ENCODE peak calls at places on chromosomes 6 and 20, in seven cellular contexts. X is fibroblast of lung, A is lower lobe of right lung, Q is pancreas, O is small intestine, Y is substantia nigra, H is adrenal gland. R is an unnamed sample.

GRCh38 chr6:30894935-30895334 is 10.6 kb downstream of the DDR1 start:
- DNase-seq in X (no peak), A (no peak), Q (no peak), O (no peak), Y (no peak), H (no peak), R (no peak)

GRCh38 chr20:1420066-1420465 is 27.2 kb upstream of the FKBP1A start:
- DNase-seq in X (no peak), A (no peak), Q (no peak), O (no peak), Y (no peak), H (no peak), R (no peak)

GRCh38 chr6:633611-634010 is 23.3 kb downstream of the HUS1B start:
- DNase-seq in X (no peak), A (no peak), Q (no peak), O (no peak), Y (no peak), H (no peak), R (no peak)

GRCh38 chr6:44051516-44051915 is 75.7 kb downstream of the MRPL14 start:
- DNase-seq in X (peak; percentile 88), A (peak; percentile 24), Q (no peak), O (no peak), Y (no peak), H (peak; percentile 58), R (no peak)

GRCh38 chr6:127202676-127203075 is 64.0 kb upstream of the RNF146 start:
- DNase-seq in X (peak; percentile 55), A (no peak), Q (no peak), O (no peak), Y (no peak), H (no peak), R (no peak)

GRCh38 chr20:24497851-24498250 is 28.4 kb downstream of the SYNDIG1 start:
- DNase-seq in X (peak; percentile 53), A (no peak), Q (no peak), O (peak; percentile 13), Y (no peak), H (no peak), R (no peak)

GRCh38 chr6:110063864-110064263 is 85.8 kb downstream of the GPR6 start:
- DNase-seq in X (no peak), A (no peak), Q (no peak), O (no peak), Y (no peak), H (no peak), R (no peak)

GRCh38 chr20:32454164-32455145 is 96.3 kb downstream of the ASXL1 start:
- DNase-seq in X (no peak), A (no peak), Q (peak; percentile 27), O (no peak), Y (no peak), H (no peak), R (no peak)

GRCh38 chr6:74936886-74937285 is 269.0 kb downstream of the COL12A1 start:
- DNase-seq in X (peak; percentile 86), A (no peak), Q (no peak), O (no peak), Y (no peak), H (no peak), R (no peak)

GRCh38 chr6:7124631-7125030 is 16.9 kb downstream of the RREB1 start:
- DNase-seq in X (peak; percentile 33), A (no peak), Q (no peak), O (no peak), Y (no peak), H (no peak), R (no peak)

GRCh38 chr6:78308025-78308424 is 559.3 kb upstream of the IRAK1BP1 start:
- DNase-seq in X (no peak), A (no peak), Q (no peak), O (no peak), Y (no peak), H (no peak), R (no peak)

GRCh38 chr6:164142312-164142711 is 727.8 kb downstream of the QKI start:
- DNase-seq in X (no peak), A (no peak), Q (no peak), O (no peak), Y (no peak), H (no peak), R (no peak)

GRCh38 chr6:85405175-85405852 is 44.6 kb upstream of the NT5E start:
- DNase-seq in X (peak; percentile 74), A (no peak), Q (peak; percentile 25), O (peak; percentile 84), Y (no peak), H (no peak), R (no peak)

GRCh38 chr6:89258912-89259311 is 41.8 kb upstream of the GABRR1 start:
- DNase-seq in X (no peak), A (no peak), Q (no peak), O (no peak), Y (no peak), H (no peak), R (no peak)

GRCh38 chr6:13398081-13398406 is 69.7 kb upstream of the TBC1D7 start:
- DNase-seq in X (peak; percentile 21), A (no peak), Q (no peak), O (peak; percentile 27), Y (no peak), H (no peak), R (no peak)

GRCh38 chr20:49948809-49949507 is 12.8 kb downstream of the RNF114 start:
- DNase-seq in X (peak; percentile 98), A (no peak), Q (no peak), O (no peak), Y (no peak), H (no peak), R (no peak)

GRCh38 chr20:1848378-1848777 is 46.8 kb upstream of the SIRPA start:
- DNase-seq in X (no peak), A (no peak), Q (no peak), O (peak; percentile 75), Y (no peak), H (no peak), R (no peak)

GRCh38 chr20:50727792-50728485 is 3.4 kb upstream of the PARD6B start:
- DNase-seq in X (no peak), A (no peak), Q (no peak), O (peak; percentile 28), Y (no peak), H (no peak), R (no peak)

GRCh38 chr20:45972500-45973183 is 639 bp upstream of the ZNF335 start:
- DNase-seq in X (no peak), A (peak; percentile 94), Q (no peak), O (peak; percentile 96), Y (no peak), H (no peak), R (no peak)

GRCh38 chr6:10576226-10576625 is 55.1 kb downstream of the GCNT2 start:
- DNase-seq in X (no peak), A (no peak), Q (no peak), O (no peak), Y (no peak), H (no peak), R (no peak)

DNA sequence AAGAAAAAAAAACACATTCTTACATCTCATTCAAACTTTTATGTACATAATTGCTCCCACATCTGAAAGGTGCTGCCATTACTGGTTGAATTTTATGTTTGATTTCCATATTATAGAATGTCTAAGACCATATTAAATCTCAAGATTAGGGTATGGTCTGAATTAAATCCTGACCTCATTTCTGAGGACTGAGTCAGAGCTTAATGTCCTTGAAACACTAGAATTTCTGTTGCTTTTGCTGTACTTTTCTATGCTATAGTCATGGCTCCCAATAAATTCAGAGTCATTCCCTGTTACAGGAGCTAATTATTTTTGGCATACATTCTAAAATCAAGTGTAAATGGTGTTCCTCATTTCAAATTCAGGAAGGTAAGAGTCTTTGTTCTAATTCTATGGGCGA is 285.3 kb upstream of the MANEA start:
- DNase-seq in X (no peak), A (no peak), Q (no peak), O (no peak), Y (no peak), H (no peak), R (no peak)
- H3K27ac ChIP-seq in X (no peak overlapping the region), A (no peak overlapping the region), Q (no peak overlapping the region), O (no peak overlapping the region), Y (no peak overlapping the region), H (no peak overlapping the region), R (no peak overlapping the region)

GRCh38 chr6:11826779-11827178 is 48.2 kb upstream of the ADTRP start:
- DNase-seq in X (no peak), A (no peak), Q (no peak), O (no peak), Y (no peak), H (no peak), R (no peak)
- H3K27ac ChIP-seq in X (no peak overlapping the region), A (no peak overlapping the region), Q (no peak overlapping the region), O (no peak overlapping the region), Y (no peak overlapping the region), H (no peak overlapping the region), R (no peak overlapping the region)

GRCh38 chr6:101738481-101738880 is 345.0 kb downstream of the GRIK2 start:
- DNase-seq in X (no peak), A (no peak), Q (no peak), O (no peak), Y (no peak), H (no peak), R (no peak)

GRCh38 chr6:101747160-101747559 is 353.7 kb downstream of the GRIK2 start:
- DNase-seq in X (no peak), A (no peak), Q (no peak), O (no peak), Y (no peak), H (no peak), R (no peak)

GRCh38 chr6:101740631-101741030 is 347.1 kb downstream of the GRIK2 start:
- DNase-seq in X (no peak), A (no peak), Q (no peak), O (no peak), Y (no peak), H (no peak), R (no peak)

DNA sequence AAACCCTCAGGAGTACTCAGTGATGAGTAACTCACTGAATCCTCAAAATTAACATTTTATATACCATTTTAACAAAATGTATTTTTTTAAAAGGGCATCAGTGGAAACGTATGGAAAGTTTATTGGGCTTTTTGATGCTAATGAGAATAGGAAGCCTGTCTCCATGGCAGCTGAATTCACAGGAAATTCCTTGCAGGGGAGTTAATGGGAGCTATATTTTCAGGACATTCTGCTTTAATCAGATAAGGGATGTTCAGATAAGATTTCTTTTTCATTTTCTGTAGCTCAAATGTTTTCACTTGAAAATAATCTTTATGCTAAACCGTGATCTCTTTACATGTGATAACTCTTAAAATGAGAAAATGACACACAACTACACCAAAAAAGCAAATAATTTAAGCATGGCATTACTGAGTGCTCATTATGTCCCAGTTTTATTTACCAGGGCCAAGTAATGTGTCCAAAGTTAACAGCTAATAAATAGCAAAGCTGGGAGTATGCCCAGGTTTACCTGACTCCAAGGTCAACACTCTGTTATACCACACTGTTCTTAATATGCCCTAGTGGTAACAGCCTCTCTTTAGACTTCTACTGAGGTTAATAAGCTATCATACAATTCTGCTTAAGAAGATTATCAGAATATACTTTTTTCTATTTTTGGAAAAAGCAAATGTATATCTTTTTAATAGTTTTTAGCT is 348.1 kb downstream of the GRIK2 start:
- DNase-seq in X (peak; percentile 2), A (no peak), Q (no peak), O (no peak), Y (no peak), H (no peak), R (no peak)
- H3K27ac ChIP-seq in X (no peak overlapping the region), A (no peak overlapping the region), Q (no peak overlapping the region), O (no peak overlapping the region), Y (no peak overlapping the region), H (no peak overlapping the region), R (no peak overlapping the region)

DNA sequence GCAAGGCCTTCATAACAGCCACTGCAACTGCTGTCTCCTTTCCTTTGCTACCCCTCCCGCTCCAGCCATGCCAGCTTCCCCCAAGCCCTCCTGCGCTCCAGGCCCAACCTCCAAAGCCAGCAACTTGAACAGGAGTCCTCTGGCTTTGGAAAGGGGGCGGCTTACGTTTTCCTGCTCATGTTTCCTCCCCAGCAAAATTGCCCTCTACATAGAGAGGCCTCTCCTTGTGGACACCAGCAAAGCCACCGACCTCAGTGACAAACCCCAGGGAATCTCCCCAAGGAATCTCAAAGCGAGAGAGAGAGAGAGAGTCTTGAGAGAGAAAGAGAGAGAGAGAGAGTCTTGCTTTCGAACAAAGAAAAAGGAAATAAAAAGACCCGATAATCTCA is 354 bp upstream of the BTN2A1 start:
- DNase-seq in X (no peak), A (no peak), Q (no peak), O (no peak), Y (no peak), H (peak; percentile 30), R (no peak)
- H3K27ac ChIP-seq in X (peak overlapping the region; percentile 95), A (peak overlapping the region; percentile 95), Q (peak overlapping the region; percentile 80), O (peak overlapping the region; percentile 79), Y (peak overlapping the region; percentile 90), H (peak overlapping the region; percentile 90), R (peak overlapping the region; percentile 73)

R was measured in CD4-positive, alpha-beta T cell.